ENCODE peak calls at places on chromosomes 4 and X, in nine cellular contexts. F, I, B, J, S, M, Q, N and U are unnamed samples.

GRCh38 chr4:75643651-75644050 is 13.3 kb upstream of the CDKL2 start:
- DNase-seq in Q (no peak), I (no peak), N (no peak), S (no peak), J (no peak), M (no peak), B (no peak), F (no peak), U (no peak)

GRCh38 chr4:101174679-101175078 is 172.6 kb downstream of the PPP3CA start:
- DNase-seq in Q (no peak), N (no peak), S (no peak), I (no peak), J (no peak), M (no peak), B (no peak), F (no peak), U (no peak)

GRCh38 chr4:169397762-169398161 is 127.0 kb upstream of the SH3RF1 start:
- DNase-seq in S (no peak), J (no peak), M (no peak), I (no peak), Q (no peak), F (no peak), B (no peak), N (no peak), U (no peak)

GRCh38 chr4:3836041-3836801 is 70.0 kb downstream of the ADRA2C start:
- DNase-seq in M (peak; percentile 56), J (no peak), F (no peak), Q (peak; percentile 36), I (no peak), S (no peak), N (no peak), B (no peak), U (no peak)

GRCh38 chrX:132504417-132504816 is 15.6 kb upstream of the MBNL3 start:
- DNase-seq in B (no peak), S (no peak), I (no peak), M (no peak), J (no peak), F (no peak), Q (no peak), N (no peak), U (no peak)

GRCh38 chrX:43025806-43026205 is 247.8 kb upstream of the PPP1R2C start:
- DNase-seq in F (no peak), S (no peak), M (no peak), N (no peak), J (no peak), B (no peak), I (no peak), Q (no peak), U (no peak)

GRCh38 chrX:2500091-2500680 is 590 bp downstream of the DHRSX start:
- DNase-seq in I (peak; percentile 72), S (peak; percentile 16), F (peak; percentile 68), M (peak; percentile 80), N (no peak), J (peak; percentile 8), Q (peak; percentile 61), B (peak; percentile 58), U (no peak)

GRCh38 chr4:40197879-40198689 is 1.3 kb downstream of the RHOH start:
- DNase-seq in S (peak; percentile 81), I (no peak), F (no peak), B (no peak), J (no peak), N (no peak), M (no peak), Q (no peak), U (peak; percentile 67)

GRCh38 chrX:150347471-150347870 is 15.6 kb upstream of the MAMLD1 start:
- DNase-seq in N (no peak), F (no peak), B (no peak), Q (no peak), I (no peak), S (no peak), M (no peak), J (no peak), U (no peak)

GRCh38 chrX:144849141-144849540 is 398.2 kb upstream of the SPANXN1 start:
- DNase-seq in Q (no peak), I (no peak), B (no peak), J (no peak), S (no peak), F (peak; percentile 0), N (no peak), M (no peak), U (no peak)

GRCh38 chrX:112211459-112211858 is 128.9 kb upstream of the TRPC5 start:
- DNase-seq in N (no peak), B (no peak), S (no peak), I (no peak), J (no peak), Q (no peak), F (peak; percentile 82), M (no peak), U (no peak)

GRCh38 chr4:15543537-15544195 is 74.0 kb downstream of the CC2D2A start:
- DNase-seq in Q (no peak), M (no peak), J (no peak), B (no peak), S (no peak), F (no peak), I (no peak), N (no peak), U (no peak)

GRCh38 chr4:128107766-128108165 is 46.7 kb downstream of the LARP1B start:
- DNase-seq in B (no peak), Q (no peak), N (no peak), I (no peak), S (no peak), J (no peak), F (no peak), M (no peak), U (no peak)